ENCODE peak calls at places on chromosome 11, in eight cellular contexts. Z, A, K, U, I, T, N and Q are unnamed samples.

GRCh38 chr11:117625237-117625636 is 171.8 kb downstream of the DSCAML1 start:
- DNase-seq in I (no peak), T (no peak), K (no peak), Z (no peak), A (no peak), N (no peak), U (no peak), Q (no peak)

GRCh38 chr11:6323291-6323905 is 3.1 kb upstream of the CAVIN3 start:
- DNase-seq in K (no peak), N (no peak), U (no peak), Z (no peak), T (no peak), A (no peak), I (no peak), Q (no peak)

GRCh38 chr11:114066046-114066648 is 6.6 kb downstream of the ZBTB16 start:
- DNase-seq in A (no peak), Z (no peak), N (no peak), K (no peak), U (no peak), T (no peak), I (no peak), Q (no peak)

GRCh38 chr11:2293396-2294339 is 8.1 kb downstream of the C11orf21 start:
- DNase-seq in I (no peak), Z (no peak), N (no peak), K (no peak), U (peak), A (no peak), T (no peak), Q (no peak)

GRCh38 chr11:15745266-15745665 is 611.1 kb downstream of the SOX6 start:
- DNase-seq in Z (no peak), T (no peak), A (no peak), K (no peak), U (no peak), N (no peak), I (no peak), Q (no peak)

GRCh38 chr11:75326439-75326810 is 25.0 kb downstream of the ARRB1 start:
- DNase-seq in T (no peak), A (no peak), K (no peak), I (no peak), N (no peak), Z (no peak), U (peak), Q (no peak)

GRCh38 chr11:28089378-28089777 is 18.6 kb downstream of the KIF18A start:
- DNase-seq in N (no peak), T (no peak), Z (no peak), I (no peak), K (no peak), A (no peak), U (no peak), Q (no peak)

GRCh38 chr11:1471736-1472135 is 14.8 kb downstream of the MOB2 start:
- DNase-seq in I (no peak), K (no peak), A (no peak), N (no peak), Z (no peak), U (no peak), T (no peak), Q (no peak)